ENCODE peak calls at places on chromosomes 13 and 19, in five cellular contexts. T, N, F, G and C are unnamed samples.

GRCh38 chr19:14149509-14149994 is 13.2 kb upstream of the ASF1B start:
- DNase-seq in T (peak; percentile 32), N (peak; percentile 39), F (no peak), G (no peak), C (no peak)

GRCh38 chr13:44049546-44049945 is 169.8 kb downstream of the LACC1 start:
- DNase-seq in T (no peak), N (no peak), F (no peak), G (no peak), C (no peak)

GRCh38 chr13:113307491-113307890 is 10.5 kb downstream of the LAMP1 start:
- DNase-seq in T (no peak), N (no peak), F (no peak), G (no peak), C (no peak)

GRCh38 chr13:48890386-48890785 is 85.3 kb upstream of the FNDC3A start:
- DNase-seq in T (no peak), N (no peak), F (no peak), G (no peak), C (no peak)

GRCh38 chr13:44312898-44313551 is 60.6 kb upstream of the SERP2 start:
- DNase-seq in T (no peak), N (no peak), F (no peak), G (no peak), C (no peak)

GRCh38 chr13:110634558-110634957 is 19.2 kb downstream of the NAXD start:
- DNase-seq in T (no peak), N (no peak), F (peak; percentile 100), G (no peak), C (no peak)

GRCh38 chr19:14614099-14614412 is 31.2 kb downstream of the CLEC17A start:
- DNase-seq in T (peak; percentile 90), N (no peak), F (no peak), G (no peak), C (no peak)

GRCh38 chr19:35090160-35090794 is 25.3 kb upstream of the FXYD3 start:
- DNase-seq in T (peak; percentile 55), N (peak; percentile 34), F (peak; percentile 84), G (no peak), C (no peak)

GRCh38 chr13:74575729-74576125 is 441.5 kb upstream of the KLF12 start:
- DNase-seq in T (no peak), N (peak; percentile 29), F (peak; percentile 30), G (no peak), C (peak; percentile 78)

GRCh38 chr19:4149518-4150288 is 3.7 kb upstream of the CREB3L3 start:
- DNase-seq in T (no peak), N (no peak), F (no peak), G (no peak), C (no peak)

GRCh38 chr19:51294211-51294976 is 17.1 kb upstream of the IGLON5 start:
- DNase-seq in T (no peak), N (no peak), F (no peak), G (no peak), C (peak; percentile 55)

GRCh38 chr13:97446448-97446847 is 12.5 kb downstream of the RAP2A start:
- DNase-seq in T (no peak), N (no peak), F (no peak), G (no peak), C (no peak)

GRCh38 chr19:39480337-39481228 is at the start of gene TIMM50:
- DNase-seq in T (peak; percentile 95), N (peak; percentile 86), F (peak; percentile 96), G (peak; percentile 65), C (peak; percentile 98)

GRCh38 chr19:22595918-22596341 is 38.2 kb upstream of the ZNF492 start:
- DNase-seq in T (no peak), N (no peak), F (no peak), G (no peak), C (no peak)

GRCh38 chr13:112842343-112842856 is 126.6 kb upstream of the MCF2L start:
- DNase-seq in T (no peak), N (no peak), F (no peak), G (no peak), C (no peak)

GRCh38 chr19:4278460-4278901 is 585 bp upstream of the SHD start:
- DNase-seq in T (no peak), N (no peak), F (no peak), G (no peak), C (no peak)